ENCODE peak calls at places on chromosomes 2 and 18, in eight cellular contexts. D, R, K, Z, M, L, X and F are unnamed samples. For H3K4me1, the result is how much of the 10 kb centered on the place peaks cover.

GRCh38 chr2:218396688-218397501 is 2.8 kb upstream of the CTDSP1 start:
- DNase-seq in D (peak), R (peak), K (peak), Z (peak), M (peak), L (peak), X (peak), F (peak)

GRCh38 chr2:169265581-169265980 is 96.8 kb downstream of the LRP2 start:
- DNase-seq in D (no peak), R (no peak), K (no peak), Z (no peak), M (no peak), L (no peak), X (no peak), F (no peak)

GRCh38 chr2:162324953-162325352 is 6.5 kb upstream of the IFIH1 start:
- DNase-seq in D (no peak), R (no peak), K (no peak), Z (no peak), M (no peak), L (no peak), X (no peak), F (no peak)

GRCh38 chr18:49704334-49704733 is 109.0 kb downstream of the ACAA2 start:
- DNase-seq in D (peak), R (no peak), K (no peak), Z (no peak), M (no peak), L (no peak), X (no peak), F (no peak)

GRCh38 chr2:98282109-98282508 is 64.1 kb upstream of the CNGA3 start:
- DNase-seq in D (no peak), R (no peak), K (no peak), Z (peak), M (no peak), L (no peak), X (no peak), F (no peak)

GRCh38 chr2:214410128-214410775 is 602 bp upstream of the VWC2L start:
- DNase-seq in D (no peak), R (no peak), K (no peak), Z (peak), M (no peak), L (no peak), X (no peak), F (no peak)

GRCh38 chr2:42928692-42929576 is 136.6 kb upstream of the HAAO start:
- DNase-seq in D (peak), R (peak), K (peak), Z (peak), M (peak), L (peak), X (peak), F (peak)

GRCh38 chr2:226351711-226352110 is 447.9 kb downstream of the IRS1 start:
- DNase-seq in D (no peak), R (no peak), K (no peak), Z (no peak), M (no peak), L (no peak), X (no peak), F (no peak)

GRCh38 chr2:226080323-226080722 is 680.8 kb downstream of the NYAP2 start:
- DNase-seq in D (peak), R (no peak), K (no peak), Z (peak), M (no peak), L (no peak), X (no peak), F (no peak)

GRCh38 chr2:1769703-1770422 is 25.5 kb upstream of the PXDN start:
- DNase-seq in D (peak), R (peak), K (peak), Z (peak), M (no peak), L (no peak), X (peak), F (peak)

GRCh38 chr2:110853516-110853915 is 121.1 kb downstream of the ACOXL start:
- DNase-seq in D (peak), R (peak), K (peak), Z (peak), M (no peak), L (no peak), X (peak), F (peak)

GRCh38 chr2:235201796-235202195 is 250.0 kb downstream of the SH3BP4 start:
- DNase-seq in D (no peak), R (no peak), K (no peak), Z (no peak), M (no peak), L (no peak), X (no peak), F (no peak)

GRCh38 chr2:135762530-135762929 is 20.9 kb downstream of the UBXN4 start:
- DNase-seq in D (no peak), R (no peak), K (no peak), Z (no peak), M (no peak), L (no peak), X (no peak), F (no peak)

GRCh38 chr2:96240341-96241038 is 25.3 kb downstream of the TMEM127 start:
- DNase-seq in D (no peak), R (no peak), K (no peak), Z (no peak), M (no peak), L (no peak), X (no peak), F (no peak)

GRCh38 chr2:53630001-53630606 is 137.5 kb upstream of the CHAC2 start:
- DNase-seq in D (no peak), R (no peak), K (no peak), Z (no peak), M (no peak), L (no peak), X (no peak), F (no peak)

GRCh38 chr2:159775006-159775405 is 23.0 kb downstream of the CD302 start:
- DNase-seq in D (peak), R (no peak), K (no peak), Z (no peak), M (no peak), L (no peak), X (no peak), F (no peak)

GRCh38 chr2:222862068-222862914 is 1.5 kb downstream of the ACSL3 start:
- DNase-seq in D (peak), R (peak), K (peak), Z (peak), M (no peak), L (no peak), X (no peak), F (peak)

GRCh38 chr2:188515918-188516317 is 224.2 kb downstream of the GULP1 start:
- DNase-seq in D (no peak), R (no peak), K (no peak), Z (no peak), M (no peak), L (no peak), X (no peak), F (no peak)

GRCh38 chr2:231611273-231612198 is 18.9 kb downstream of the TEX44 start:
- DNase-seq in D (peak), R (peak), K (peak), Z (peak), M (peak), L (no peak), X (peak), F (peak)

GRCh38 chr2:59301466-59302402 is 1060.6 kb upstream of the FANCL start:
- DNase-seq in D (peak), R (peak), K (peak), Z (peak), M (no peak), L (no peak), X (peak), F (peak)

GRCh38 chr2:46351388-46352141 is 54.4 kb downstream of the EPAS1 start:
- DNase-seq in D (no peak), R (no peak), K (no peak), Z (no peak), M (peak), L (peak), X (peak), F (no peak)

GRCh38 chr2:174826051-174826450 is 61.8 kb upstream of the CHRNA1 start:
- DNase-seq in D (no peak), R (no peak), K (no peak), Z (no peak), M (no peak), L (no peak), X (no peak), F (no peak)

GRCh38 chr2:226609361-226609760 is 190.3 kb downstream of the IRS1 start:
- DNase-seq in D (peak), R (no peak), K (no peak), Z (no peak), M (no peak), L (no peak), X (peak), F (peak)

GRCh38 chr2:162317910-162318279 is 589 bp downstream of the IFIH1 start:
- DNase-seq in D (peak), R (peak), K (no peak), Z (peak), M (peak), L (peak), X (peak), F (no peak)

GRCh38 chr2:186103276-186103675 is 364.7 kb downstream of the FSIP2 start:
- DNase-seq in D (no peak), R (no peak), K (no peak), Z (no peak), M (no peak), L (no peak), X (no peak), F (no peak)

GRCh38 chr2:27093430-27094352 is 7.1 kb downstream of the KHK start:
- DNase-seq in D (no peak), R (no peak), K (no peak), Z (no peak), M (no peak), L (no peak), X (peak), F (no peak)

GRCh38 chr2:117351396-117351795 is 463.1 kb upstream of the DDX18 start:
- DNase-seq in D (no peak), R (no peak), K (no peak), Z (no peak), M (no peak), L (no peak), X (no peak), F (no peak)

GRCh38 chr18:79581406-79581805 is 98.2 kb upstream of the CTDP1 start:
- DNase-seq in D (no peak), R (no peak), K (no peak), Z (no peak), M (no peak), L (peak), X (no peak), F (no peak)

GRCh38 chr18:48574667-48575300 is 36.0 kb downstream of the CTIF start:
- DNase-seq in D (no peak), R (no peak), K (no peak), Z (no peak), M (no peak), L (no peak), X (no peak), F (no peak)

GRCh38 chr18:55907352-55908045 is 319.5 kb upstream of the TCF4 start:
- DNase-seq in D (peak), R (no peak), K (no peak), Z (peak), M (no peak), L (no peak), X (peak), F (no peak)

GRCh38 chr18:25349926-25350560 is 1.9 kb downstream of the ZNF521 start:
- DNase-seq in D (peak), R (no peak), K (peak), Z (no peak), M (peak), L (peak), X (peak), F (peak)

GRCh38 chr2:20469595-20469994 is 22.7 kb downstream of the RHOB start:
- DNase-seq in D (no peak), R (no peak), K (no peak), Z (no peak), M (no peak), L (peak), X (no peak), F (no peak)

GRCh38 chr2:149601141-149601796 is 13.7 kb upstream of the MMADHC start:
- DNase-seq in D (peak), R (no peak), K (no peak), Z (peak), M (no peak), L (no peak), X (no peak), F (no peak)

GRCh38 chr2:141186413-141187062 is 944.3 kb downstream of the LRP1B start:
- DNase-seq in D (peak), R (no peak), K (no peak), Z (no peak), M (no peak), L (no peak), X (no peak), F (no peak)

GRCh38 chr2:157107877-157108276 is 149.6 kb upstream of the GALNT5 start:
- DNase-seq in D (peak), R (peak), K (no peak), Z (peak), M (no peak), L (no peak), X (no peak), F (peak)

GRCh38 chr2:42371621-42372473 is 10.8 kb upstream of the COX7A2L start:
- DNase-seq in D (no peak), R (no peak), K (no peak), Z (no peak), M (no peak), L (no peak), X (no peak), F (no peak)

GRCh38 chr2:43798300-43798699 is 24.5 kb downstream of the DYNC2LI1 start:
- DNase-seq in D (peak), R (no peak), K (no peak), Z (peak), M (no peak), L (no peak), X (no peak), F (peak)

GRCh38 chr18:45168883-45169585 is 446.2 kb upstream of the SLC14A2 start:
- DNase-seq in D (peak), R (peak), K (no peak), Z (peak), M (no peak), L (no peak), X (no peak), F (no peak)

GRCh38 chr18:45166341-45167108 is 448.8 kb upstream of the SLC14A2 start:
- DNase-seq in D (peak), R (peak), K (no peak), Z (peak), M (no peak), L (no peak), X (no peak), F (peak)

GRCh38 chr18:45167109-45167551 is 448.1 kb upstream of the SLC14A2 start:
- DNase-seq in D (no peak), R (no peak), K (no peak), Z (peak), M (no peak), L (no peak), X (no peak), F (no peak)

GRCh38 chr18:45165871-45166270 is 449.4 kb upstream of the SLC14A2 start:
- DNase-seq in D (no peak), R (no peak), K (no peak), Z (no peak), M (no peak), L (no peak), X (no peak), F (no peak)

GRCh38 chr18:45167631-45168225 is 447.5 kb upstream of the SLC14A2 start:
- DNase-seq in D (peak), R (no peak), K (no peak), Z (peak), M (no peak), L (no peak), X (no peak), F (no peak)
- H3K4me1 ChIP-seq in D (under half), R (under half), K (under half), Z (half or more), M (under half), L (under half), X (under half), F (under half)

DNA sequence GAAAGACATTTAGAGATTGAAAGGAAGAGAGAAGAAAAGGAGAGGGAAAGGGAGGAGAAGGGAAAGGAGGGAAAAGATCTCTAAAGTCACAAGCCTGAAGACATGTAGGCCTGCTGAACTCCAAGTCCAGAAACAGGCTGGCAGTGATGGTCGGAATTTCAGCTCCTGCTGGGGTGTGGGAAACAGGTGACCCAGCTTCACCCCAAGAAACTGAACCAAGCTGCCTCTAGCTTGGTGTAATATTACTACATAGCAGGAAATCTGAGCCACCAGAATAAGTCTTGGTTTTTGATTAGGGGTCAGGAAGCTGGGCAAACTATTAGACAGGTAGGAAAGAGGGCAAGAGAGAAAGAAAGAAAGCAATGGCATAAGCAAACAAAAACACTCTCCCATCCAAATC is 185.8 kb downstream of the PDE11A start:
- DNase-seq in D (no peak), R (no peak), K (no peak), Z (no peak), M (no peak), L (no peak), X (no peak), F (no peak)
- H3K4me1 ChIP-seq in D (under half), R (under half), K (under half), Z (under half), M (under half), L (under half), X (under half), F (under half)

GRCh38 chr2:85594715-85595377 is 699 bp upstream of the RNF181 start:
- DNase-seq in D (no peak), R (no peak), K (no peak), Z (no peak), M (no peak), L (no peak), X (no peak), F (no peak)

GRCh38 chr2:85596486-85597143 is 1.1 kb downstream of the RNF181 start:
- DNase-seq in D (no peak), R (no peak), K (no peak), Z (no peak), M (no peak), L (no peak), X (no peak), F (no peak)

GRCh38 chr2:85598594-85599340 is 3.2 kb downstream of the RNF181 start:
- DNase-seq in D (no peak), R (no peak), K (no peak), Z (no peak), M (no peak), L (no peak), X (peak), F (no peak)

GRCh38 chr2:85595378-85596232 is at the start of gene RNF181:
- DNase-seq in D (peak), R (peak), K (peak), Z (peak), M (peak), L (peak), X (peak), F (peak)

GRCh38 chr2:85597241-85597640 is 1.7 kb downstream of the RNF181 start:
- DNase-seq in D (no peak), R (no peak), K (no peak), Z (no peak), M (no peak), L (no peak), X (no peak), F (no peak)
- H3K4me1 ChIP-seq in D (under half), R (under half), K (under half), Z (under half), M (under half), L (under half), X (under half), F (under half)

GRCh38 chr2:100213595-100213994 is 71.2 kb upstream of the AFF3 start:
- DNase-seq in D (no peak), R (no peak), K (no peak), Z (no peak), M (peak), L (peak), X (peak), F (no peak)
- H3K4me1 ChIP-seq in D (under half), R (under half), K (under half), Z (under half), M (under half), L (under half), X (under half), F (under half)

GRCh38 chr18:29660777-29661176 is 1381.8 kb downstream of the DSC3 start:
- DNase-seq in D (no peak), R (no peak), K (no peak), Z (no peak), M (no peak), L (no peak), X (no peak), F (no peak)
- H3K4me1 ChIP-seq in D (under half), R (under half), K (under half), Z (under half), M (under half), L (under half), X (under half), F (under half)

DNA sequence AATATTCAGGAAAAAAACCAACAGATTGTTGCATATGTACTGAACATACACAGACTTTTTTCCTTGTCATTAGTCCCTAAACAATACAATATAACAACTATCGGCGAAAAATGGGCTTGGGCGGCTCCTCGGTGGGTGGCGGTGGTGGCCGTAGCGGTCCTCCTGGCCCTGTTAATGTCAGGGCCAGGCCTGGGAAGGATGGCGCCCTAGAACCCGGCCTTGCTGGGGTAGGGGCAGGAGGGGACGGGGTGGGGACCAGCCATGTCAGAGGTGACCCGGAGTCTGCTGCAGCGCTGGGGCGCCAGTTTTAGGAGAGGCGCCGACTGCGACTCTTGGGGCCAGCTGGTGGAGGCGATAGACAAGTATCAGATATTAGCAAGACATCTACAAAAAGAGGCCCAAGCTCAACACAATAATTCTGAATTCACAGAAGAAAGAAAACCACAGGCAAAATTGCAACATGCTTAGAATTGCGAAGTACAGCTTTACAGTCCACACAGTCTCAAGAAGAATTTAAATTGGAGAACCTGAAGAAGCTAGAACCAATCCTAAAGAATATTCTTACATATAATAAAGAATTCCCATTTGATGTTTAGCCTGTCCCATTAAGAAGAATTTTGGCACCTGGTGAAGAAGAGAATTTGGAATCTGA is 36.5 kb downstream of the ROCK2 start:
- DNase-seq in D (no peak), R (no peak), K (no peak), Z (no peak), M (no peak), L (no peak), X (no peak), F (no peak)
- H3K4me1 ChIP-seq in D (under half), R (under half), K (under half), Z (under half), M (under half), L (under half), X (under half), F (under half)

GRCh38 chr18:23231340-23232021 is 96.2 kb downstream of the CABLES1 start:
- DNase-seq in D (peak), R (no peak), K (no peak), Z (peak), M (peak), L (no peak), X (peak), F (no peak)
- H3K4me1 ChIP-seq in D (under half), R (under half), K (under half), Z (under half), M (under half), L (half or more), X (under half), F (under half)

GRCh38 chr18:1017227-1017626 is 112.6 kb downstream of the ADCYAP1 start:
- DNase-seq in D (no peak), R (no peak), K (no peak), Z (no peak), M (no peak), L (no peak), X (no peak), F (peak)

GRCh38 chr18:1013951-1014350 is 109.3 kb downstream of the ADCYAP1 start:
- DNase-seq in D (no peak), R (no peak), K (no peak), Z (no peak), M (no peak), L (no peak), X (no peak), F (peak)

GRCh38 chr18:1014951-1015627 is 110.4 kb downstream of the ADCYAP1 start:
- DNase-seq in D (peak), R (no peak), K (peak), Z (no peak), M (no peak), L (no peak), X (peak), F (peak)

GRCh38 chr18:1014496-1014895 is 109.8 kb downstream of the ADCYAP1 start:
- DNase-seq in D (peak), R (no peak), K (no peak), Z (no peak), M (no peak), L (no peak), X (no peak), F (peak)

DNA sequence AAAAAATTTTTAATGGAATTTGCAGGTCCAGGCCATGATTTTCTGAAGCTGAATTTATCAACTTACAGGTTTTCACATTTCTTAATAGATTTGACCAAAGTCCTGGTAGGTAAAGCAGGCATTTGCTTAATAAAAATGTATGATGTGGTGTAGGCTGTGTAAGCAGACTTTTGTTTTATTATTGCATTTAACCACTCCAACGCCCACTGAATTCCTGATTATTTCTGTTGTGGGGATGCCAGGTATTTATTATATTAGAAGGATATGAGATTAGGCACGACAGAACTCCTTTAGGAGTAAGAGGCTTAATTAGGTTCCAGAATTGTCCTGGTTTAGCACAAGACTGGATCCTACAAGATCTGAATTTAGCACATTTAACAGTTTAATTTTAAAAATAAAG is 111.1 kb downstream of the ADCYAP1 start:
- DNase-seq in D (peak), R (no peak), K (no peak), Z (no peak), M (no peak), L (no peak), X (no peak), F (no peak)
- H3K4me1 ChIP-seq in D (under half), R (under half), K (half or more), Z (under half), M (under half), L (under half), X (under half), F (half or more)